ENCODE peak calls at places on chromosome 21, in seven cellular contexts. One of them, this sample, is unnamed.

GRCh38 chr21:33543505-33544129 is 779 bp downstream of the SON start:
- DNase-seq in GM23248: peak; percentile 80
- DNase-seq in PC-3: peak; percentile 47
- DNase-seq in GM23338: no peak
- DNase-seq in HCT116: no peak
- DNase-seq in hepatocyte: no peak
- DNase-seq in MM.1S: no peak
- DNase-seq in this sample: no peak

GRCh38 chr21:15848632-15849031 is 118.8 kb downstream of the USP25 start:
- DNase-seq in GM23248: peak; percentile 56
- DNase-seq in PC-3: peak; percentile 88
- DNase-seq in GM23338: no peak
- DNase-seq in HCT116: no peak
- DNase-seq in hepatocyte: peak; percentile 16
- DNase-seq in MM.1S: no peak
- DNase-seq in this sample: no peak

GRCh38 chr21:15616864-15617574 is 112.8 kb upstream of the USP25 start:
- DNase-seq in GM23248: peak; percentile 60
- DNase-seq in PC-3: no peak
- DNase-seq in GM23338: no peak
- DNase-seq in HCT116: no peak
- DNase-seq in hepatocyte: no peak
- DNase-seq in MM.1S: no peak
- DNase-seq in this sample: no peak

GRCh38 chr21:34728479-34728878 is 59.7 kb downstream of the CLIC6 start:
- DNase-seq in GM23248: no peak
- DNase-seq in PC-3: peak; percentile 21
- DNase-seq in GM23338: no peak
- DNase-seq in HCT116: no peak
- DNase-seq in hepatocyte: no peak
- DNase-seq in MM.1S: no peak
- DNase-seq in this sample: no peak

GRCh38 chr21:29465528-29465927 is 166.8 kb downstream of the BACH1 start:
- DNase-seq in GM23248: no peak
- DNase-seq in PC-3: no peak
- DNase-seq in GM23338: no peak
- DNase-seq in HCT116: no peak
- DNase-seq in hepatocyte: no peak
- DNase-seq in MM.1S: no peak
- DNase-seq in this sample: no peak

GRCh38 chr21:37357691-37358090 is 8.9 kb upstream of the DYRK1A start:
- DNase-seq in GM23248: no peak
- DNase-seq in PC-3: peak; percentile 85
- DNase-seq in GM23338: no peak
- DNase-seq in HCT116: no peak
- DNase-seq in hepatocyte: no peak
- DNase-seq in MM.1S: no peak
- DNase-seq in this sample: peak; percentile 67

GRCh38 chr21:22374218-22374969 is 1376.2 kb downstream of the NCAM2 start:
- DNase-seq in GM23248: no peak
- DNase-seq in PC-3: no peak
- DNase-seq in GM23338: peak; percentile 40
- DNase-seq in HCT116: no peak
- DNase-seq in hepatocyte: peak; percentile 68
- DNase-seq in MM.1S: no peak
- DNase-seq in this sample: no peak

GRCh38 chr21:37687001-37687400 is 229.3 kb downstream of the KCNJ6 start:
- DNase-seq in GM23248: peak; percentile 41
- DNase-seq in PC-3: no peak
- DNase-seq in GM23338: peak; percentile 27
- DNase-seq in HCT116: no peak
- DNase-seq in hepatocyte: no peak
- DNase-seq in MM.1S: no peak
- DNase-seq in this sample: no peak

GRCh38 chr21:29394051-29394450 is 95.3 kb downstream of the BACH1 start:
- DNase-seq in GM23248: peak; percentile 38
- DNase-seq in PC-3: no peak
- DNase-seq in GM23338: no peak
- DNase-seq in HCT116: no peak
- DNase-seq in hepatocyte: no peak
- DNase-seq in MM.1S: no peak
- DNase-seq in this sample: no peak

GRCh38 chr21:15009964-15010363 is 54.8 kb downstream of the NRIP1 start:
- DNase-seq in GM23248: peak; percentile 65
- DNase-seq in PC-3: no peak
- DNase-seq in GM23338: no peak
- DNase-seq in HCT116: no peak
- DNase-seq in hepatocyte: no peak
- DNase-seq in MM.1S: no peak
- DNase-seq in this sample: no peak

GRCh38 chr21:14862794-14863720 is 201.7 kb downstream of the NRIP1 start:
- DNase-seq in GM23248: peak; percentile 52
- DNase-seq in PC-3: peak; percentile 49
- DNase-seq in GM23338: peak; percentile 58
- DNase-seq in HCT116: no peak
- DNase-seq in hepatocyte: peak; percentile 52
- DNase-seq in MM.1S: peak; percentile 10
- DNase-seq in this sample: no peak

GRCh38 chr21:15066231-15066577 is 1.4 kb upstream of the NRIP1 start:
- DNase-seq in GM23248: peak; percentile 47
- DNase-seq in PC-3: peak; percentile 27
- DNase-seq in GM23338: no peak
- DNase-seq in HCT116: no peak
- DNase-seq in hepatocyte: no peak
- DNase-seq in MM.1S: no peak
- DNase-seq in this sample: no peak

GRCh38 chr21:35814858-35815619 is 245.3 kb downstream of the SETD4 start:
- DNase-seq in GM23248: no peak
- DNase-seq in PC-3: peak; percentile 25
- DNase-seq in GM23338: no peak
- DNase-seq in HCT116: no peak
- DNase-seq in hepatocyte: no peak
- DNase-seq in MM.1S: no peak
- DNase-seq in this sample: no peak

GRCh38 chr21:35818597-35818996 is 241.7 kb downstream of the SETD4 start:
- DNase-seq in GM23248: no peak
- DNase-seq in PC-3: no peak
- DNase-seq in GM23338: no peak
- DNase-seq in HCT116: no peak
- DNase-seq in hepatocyte: no peak
- DNase-seq in MM.1S: no peak
- DNase-seq in this sample: no peak

GRCh38 chr21:35810431-35810970 is 249.8 kb downstream of the SETD4 start:
- DNase-seq in GM23248: no peak
- DNase-seq in PC-3: no peak
- DNase-seq in GM23338: no peak
- DNase-seq in HCT116: no peak
- DNase-seq in hepatocyte: no peak
- DNase-seq in MM.1S: no peak
- DNase-seq in this sample: no peak

GRCh38 chr21:35811115-35811806 is 249.1 kb downstream of the SETD4 start:
- DNase-seq in GM23248: no peak
- DNase-seq in PC-3: no peak
- DNase-seq in GM23338: peak; percentile 39
- DNase-seq in HCT116: no peak
- DNase-seq in hepatocyte: no peak
- DNase-seq in MM.1S: no peak
- DNase-seq in this sample: no peak

DNA sequence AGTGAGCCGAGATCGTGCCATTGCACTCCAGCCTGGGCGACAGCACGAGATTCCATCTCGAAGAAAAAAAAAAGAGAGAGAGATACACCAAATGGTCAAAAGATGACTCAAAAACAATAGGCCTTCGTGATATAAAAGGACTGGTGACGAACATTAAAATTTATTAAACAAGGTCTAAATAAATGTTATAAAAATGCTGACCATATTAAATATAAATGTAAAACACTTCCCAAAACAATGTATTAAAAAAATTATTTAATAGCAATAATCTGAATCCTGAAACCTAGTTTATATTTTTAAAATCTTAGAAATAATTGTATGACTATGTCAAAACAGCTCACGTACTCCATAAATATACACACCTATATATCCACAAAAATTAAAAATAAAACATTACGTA is 247.6 kb downstream of the SETD4 start:
- DNase-seq in GM23248: no peak
- DNase-seq in PC-3: no peak
- DNase-seq in GM23338: no peak
- DNase-seq in HCT116: no peak
- DNase-seq in hepatocyte: no peak
- DNase-seq in MM.1S: no peak
- DNase-seq in this sample: no peak
- H3K9me2 ChIP-seq in GM23248: no peaks in the 10 kb centered on the region
- H3K9me2 ChIP-seq in PC-3: no peaks in the 10 kb centered on the region
- H3K9me2 ChIP-seq in GM23338: peaks cover 23% of the 10 kb centered on the region
- H3K9me2 ChIP-seq in HCT116: no peaks in the 10 kb centered on the region
- H3K9me2 ChIP-seq in hepatocyte: no peaks in the 10 kb centered on the region
- H3K9me2 ChIP-seq in MM.1S: no peaks in the 10 kb centered on the region
- H3K9me2 ChIP-seq in this sample: no peaks in the 10 kb centered on the region

DNA sequence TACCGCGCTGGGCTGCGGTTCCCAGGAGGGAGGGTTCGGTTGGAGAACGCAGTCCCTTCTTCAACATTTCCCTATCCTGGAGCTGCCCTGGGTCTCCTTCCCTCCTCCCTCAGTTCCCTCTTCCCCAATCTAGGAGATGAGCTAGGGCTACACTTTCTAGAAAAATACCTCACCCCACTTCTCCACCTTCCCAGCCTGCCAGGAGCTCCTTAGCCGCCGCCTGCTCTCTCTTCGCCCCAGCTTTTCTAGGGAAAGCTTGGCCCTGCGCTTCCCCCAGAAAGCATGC is 484 bp upstream of the ADAMTS1 start:
- DNase-seq in GM23248: no peak
- DNase-seq in PC-3: no peak
- DNase-seq in GM23338: no peak
- DNase-seq in HCT116: no peak
- DNase-seq in hepatocyte: no peak
- DNase-seq in MM.1S: no peak
- DNase-seq in this sample: no peak
- H3K27ac ChIP-seq in GM23248: peak overlapping the region; percentile 84
- H3K27ac ChIP-seq in PC-3: peak overlapping the region; percentile 40
- H3K27ac ChIP-seq in GM23338: peak overlapping the region; percentile 28
- H3K27ac ChIP-seq in HCT116: no peak overlapping the region
- H3K27ac ChIP-seq in hepatocyte: peak overlapping the region; percentile 98
- H3K27ac ChIP-seq in MM.1S: no peak overlapping the region
- H3K27ac ChIP-seq in this sample: no peak overlapping the region

GRCh38 chr21:31873275-31873695 is 465 bp downstream of the HUNK start:
- DNase-seq in GM23248: no peak
- DNase-seq in PC-3: no peak
- DNase-seq in GM23338: peak; percentile 63
- DNase-seq in HCT116: no peak
- DNase-seq in hepatocyte: peak; percentile 67
- DNase-seq in MM.1S: peak; percentile 64
- DNase-seq in this sample: no peak

GRCh38 chr21:31873696-31874599 is 1.1 kb downstream of the HUNK start:
- DNase-seq in GM23248: peak; percentile 67
- DNase-seq in PC-3: peak; percentile 16
- DNase-seq in GM23338: peak; percentile 73
- DNase-seq in HCT116: no peak
- DNase-seq in hepatocyte: peak; percentile 83
- DNase-seq in MM.1S: peak; percentile 60
- DNase-seq in this sample: no peak

GRCh38 chr21:31874817-31875216 is 2.0 kb downstream of the HUNK start:
- DNase-seq in GM23248: peak; percentile 27
- DNase-seq in PC-3: no peak
- DNase-seq in GM23338: peak; percentile 55
- DNase-seq in HCT116: no peak
- DNase-seq in hepatocyte: peak; percentile 45
- DNase-seq in MM.1S: no peak
- DNase-seq in this sample: no peak

GRCh38 chr21:31872072-31872451 is 758 bp upstream of the HUNK start:
- DNase-seq in GM23248: no peak
- DNase-seq in PC-3: no peak
- DNase-seq in GM23338: peak; percentile 32
- DNase-seq in HCT116: no peak
- DNase-seq in hepatocyte: no peak
- DNase-seq in MM.1S: no peak
- DNase-seq in this sample: no peak

DNA sequence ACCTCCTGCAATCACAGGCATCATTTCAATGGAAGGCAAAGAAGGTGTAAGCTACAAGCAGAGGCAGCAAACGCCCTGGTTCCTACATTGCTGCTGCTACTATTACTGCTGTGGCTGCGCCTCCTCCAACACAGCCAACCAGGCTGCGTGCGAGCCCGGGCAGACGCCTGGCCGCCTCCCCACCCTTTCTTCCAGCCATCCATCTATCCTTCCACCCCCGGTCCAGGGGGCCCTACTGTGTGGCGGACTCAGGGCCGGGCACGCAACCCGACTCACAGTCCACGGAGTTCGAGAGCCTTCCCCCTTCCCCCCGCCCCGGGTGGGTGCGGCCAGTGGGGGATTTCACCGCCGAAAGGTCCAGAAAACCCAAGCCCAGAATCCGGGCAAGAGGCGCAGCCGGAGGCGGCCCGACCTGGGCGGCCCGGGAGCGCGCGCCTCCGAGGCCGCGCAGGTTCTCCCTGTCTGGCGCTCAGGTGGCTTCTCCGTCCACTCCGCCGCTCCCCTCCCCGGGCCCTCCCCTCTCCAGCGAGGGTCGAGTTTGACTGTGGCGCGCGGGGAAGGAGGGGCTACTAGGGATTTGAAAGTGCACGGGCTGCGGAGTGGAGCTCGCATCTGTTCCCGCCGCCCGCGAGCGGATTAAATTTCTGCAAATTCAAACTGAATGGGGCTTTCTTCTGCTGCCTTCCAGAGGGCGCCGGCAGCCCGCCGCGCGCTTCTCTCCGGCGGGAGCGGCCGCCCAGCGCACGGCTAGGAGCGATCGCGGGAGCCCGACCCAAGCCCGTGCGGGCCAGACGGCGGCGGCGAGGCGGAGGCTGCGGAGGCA is at the start of gene HUNK:
- DNase-seq in GM23248: peak; percentile 75
- DNase-seq in PC-3: no peak
- DNase-seq in GM23338: peak; percentile 73
- DNase-seq in HCT116: no peak
- DNase-seq in hepatocyte: peak; percentile 76
- DNase-seq in MM.1S: peak; percentile 72
- DNase-seq in this sample: no peak
- TF ChIP-seq EZH2 in GM23248: no peak
- TF ChIP-seq EZH2 in PC-3: peak; percentile 82
- TF ChIP-seq EZH2 in GM23338: peak; percentile 42
- TF ChIP-seq EZH2 in HCT116: no peak
- TF ChIP-seq EZH2 in hepatocyte: no peak
- TF ChIP-seq EZH2 in MM.1S: no peak
- TF ChIP-seq EZH2 in this sample: no peak

GRCh38 chr21:17976139-17976538 is 157.0 kb upstream of the C21orf91 start:
- DNase-seq in GM23248: no peak
- DNase-seq in PC-3: no peak
- DNase-seq in GM23338: no peak
- DNase-seq in HCT116: no peak
- DNase-seq in hepatocyte: no peak
- DNase-seq in MM.1S: no peak
- DNase-seq in this sample: no peak

DNA sequence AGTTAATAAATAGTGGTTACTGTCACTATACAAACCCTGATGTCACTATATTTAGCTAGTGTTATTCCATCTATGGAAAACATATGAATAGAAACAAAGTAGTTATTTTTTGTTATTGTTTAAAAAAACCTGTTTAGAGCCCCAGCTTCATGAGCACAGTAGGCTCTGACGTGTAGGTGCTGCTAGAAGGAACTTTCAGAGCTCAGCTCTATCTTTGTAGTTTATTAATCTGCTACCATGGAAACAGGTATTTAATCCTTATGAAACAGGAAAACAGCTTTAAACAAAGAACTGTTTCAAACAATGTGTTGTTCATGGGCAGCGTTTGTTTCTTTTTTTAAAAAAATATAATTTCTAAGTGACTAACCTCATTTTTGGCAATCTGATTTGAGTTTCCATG is 161.9 kb upstream of the C21orf91 start:
- DNase-seq in GM23248: no peak
- DNase-seq in PC-3: no peak
- DNase-seq in GM23338: no peak
- DNase-seq in HCT116: no peak
- DNase-seq in hepatocyte: no peak
- DNase-seq in MM.1S: no peak
- DNase-seq in this sample: no peak
- H3K9me2 ChIP-seq in GM23248: no peaks in the 10 kb centered on the region
- H3K9me2 ChIP-seq in PC-3: no peaks in the 10 kb centered on the region
- H3K9me2 ChIP-seq in GM23338: no peaks in the 10 kb centered on the region
- H3K9me2 ChIP-seq in HCT116: no peaks in the 10 kb centered on the region
- H3K9me2 ChIP-seq in hepatocyte: no peaks in the 10 kb centered on the region
- H3K9me2 ChIP-seq in MM.1S: no peaks in the 10 kb centered on the region
- H3K9me2 ChIP-seq in this sample: no peaks in the 10 kb centered on the region